ENCODE peak calls at places on chromosomes 4 and X, in six cellular contexts. Y, Z, X, M, G and J are unnamed samples.
A peak's percentile ranks its signal among the peaks of the same experiment; 100 is the strongest.

GRCh38 chr4:8125526-8126056 is 33.0 kb downstream of the ABLIM2 start:
- DNase-seq in Z (no peak), Y (no peak), M (no peak), G (no peak), X (no peak), J (no peak)

GRCh38 chr4:88985088-88985779 is 71.8 kb downstream of the FAM13A start:
- DNase-seq in G (no peak), X (no peak), Z (peak; percentile 21), Y (no peak), M (no peak), J (no peak)

GRCh38 chr4:144181386-144181785 is 40.9 kb upstream of the GYPA start:
- DNase-seq in Z (no peak), Y (no peak), G (no peak), X (no peak), M (no peak), J (no peak)

GRCh38 chrX:48498374-48498809 is 10.4 kb upstream of the PORCN start:
- DNase-seq in M (no peak), Z (no peak), X (no peak), G (no peak), Y (no peak), J (no peak)

GRCh38 chrX:126552313-126553022 is at the start of gene DCAF12L1:
- DNase-seq in M (no peak), G (no peak), Z (no peak), X (no peak), Y (no peak), J (no peak)

GRCh38 chrX:44882635-44883034 is 9.6 kb downstream of the KDM6A start:
- DNase-seq in M (no peak), G (no peak), X (no peak), Y (no peak), Z (no peak), J (no peak)

GRCh38 chrX:23935116-23935515 is 27.3 kb downstream of the CXorf58 start:
- DNase-seq in M (no peak), G (no peak), Y (no peak), X (no peak), Z (no peak), J (no peak)

GRCh38 chrX:41737065-41737464 is 13.1 kb downstream of the GPR82 start:
- DNase-seq in G (no peak), Z (no peak), M (no peak), X (no peak), Y (no peak), J (peak; percentile 60)

GRCh38 chrX:19909761-19910160 is 22.4 kb upstream of the SH3KBP1 start:
- DNase-seq in M (no peak), Y (no peak), X (no peak), G (no peak), Z (no peak), J (no peak)

GRCh38 chrX:135463937-135464336 is 42.2 kb downstream of the SMIM10L2A start:
- DNase-seq in X (peak; percentile 12), M (no peak), G (peak; percentile 11), Z (no peak), Y (no peak), J (no peak)

GRCh38 chrX:141759238-141759637 is 60.7 kb upstream of the SPANXD start:
- DNase-seq in G (no peak), X (no peak), Y (no peak), Z (no peak), M (no peak), J (no peak)

GRCh38 chr4:173489514-173489913 is 40.5 kb downstream of the HAND2 start:
- DNase-seq in M (no peak), G (no peak), Z (no peak), X (peak; percentile 60), Y (no peak), J (no peak)

GRCh38 chrX:152926923-152927322 is 29.1 kb downstream of the ZNF185 start:
- DNase-seq in X (no peak), Z (no peak), M (no peak), Y (no peak), G (no peak), J (no peak)

GRCh38 chrX:46666831-46667230 is 92.1 kb downstream of the SLC9A7 start:
- DNase-seq in X (no peak), Y (no peak), Z (no peak), G (no peak), M (no peak), J (no peak)

GRCh38 chr4:104507112-104507511 is 12.4 kb upstream of the CXXC4 start:
- DNase-seq in G (no peak), X (no peak), Z (no peak), M (no peak), Y (no peak), J (no peak)

GRCh38 chr4:104500452-104500851 is 5.8 kb upstream of the CXXC4 start:
- DNase-seq in M (no peak), X (no peak), Y (no peak), G (no peak), Z (no peak), J (no peak)

GRCh38 chr4:104501290-104501689 is 6.6 kb upstream of the CXXC4 start:
- DNase-seq in Y (no peak), M (no peak), Z (no peak), X (no peak), G (no peak), J (no peak)
- H3K27ac ChIP-seq in Y (no peak overlapping the region), M (no peak overlapping the region), Z (no peak overlapping the region), X (no peak overlapping the region), G (no peak overlapping the region), J (no peak overlapping the region)

GRCh38 chr4:128468485-128468989 is 180.9 kb upstream of the PGRMC2 start:
- DNase-seq in X (peak; percentile 71), Y (no peak), G (no peak), M (peak; percentile 56), Z (peak; percentile 32), J (no peak)
- H3K27ac ChIP-seq in X (no peak overlapping the region), Y (no peak overlapping the region), G (no peak overlapping the region), M (peak overlapping the region; percentile 13), Z (no peak overlapping the region), J (no peak overlapping the region)

GRCh38 chr4:98794565-98795205 is 134.2 kb downstream of the EIF4E start:
- DNase-seq in G (no peak), X (peak; percentile 60), Y (no peak), M (no peak), Z (peak; percentile 51), J (peak; percentile 16)
- H3K27ac ChIP-seq in G (no peak overlapping the region), X (peak overlapping the region; percentile 35), Y (no peak overlapping the region), M (no peak overlapping the region), Z (no peak overlapping the region), J (no peak overlapping the region)

DNA sequence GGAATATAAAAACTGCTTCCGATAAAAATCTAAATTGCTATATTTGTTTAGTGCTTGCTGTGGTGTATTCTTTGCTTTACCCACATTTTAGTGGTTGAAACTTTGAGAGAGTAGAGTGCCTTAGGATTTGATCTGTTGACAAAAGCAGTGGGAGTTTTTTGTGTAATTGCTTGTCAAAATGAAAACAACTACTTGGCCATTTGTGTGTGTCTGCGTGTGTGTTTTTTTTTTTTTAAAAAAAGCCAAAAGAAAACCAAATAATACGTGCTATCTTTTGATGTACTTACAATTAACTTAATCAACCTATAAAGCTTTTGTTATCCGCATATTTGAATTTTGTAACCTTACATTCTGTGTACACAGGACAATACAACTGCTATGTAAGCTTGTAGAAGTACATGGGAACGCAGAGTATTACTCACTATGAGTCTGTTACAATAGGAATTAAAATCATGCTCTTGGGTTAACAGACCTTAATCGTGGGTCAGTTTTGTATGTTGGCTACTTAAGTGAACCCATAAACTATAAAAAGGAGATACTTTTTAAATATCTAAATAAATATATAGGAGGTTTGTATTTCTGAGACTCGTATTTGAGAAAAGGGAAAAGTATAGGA is 353.5 kb downstream of the ARHGAP24 start:
- DNase-seq in G (no peak), Z (no peak), Y (no peak), M (no peak), X (no peak), J (no peak)
- H3K27ac ChIP-seq in G (no peak overlapping the region), Z (no peak overlapping the region), Y (no peak overlapping the region), M (no peak overlapping the region), X (no peak overlapping the region), J (no peak overlapping the region)

DNA sequence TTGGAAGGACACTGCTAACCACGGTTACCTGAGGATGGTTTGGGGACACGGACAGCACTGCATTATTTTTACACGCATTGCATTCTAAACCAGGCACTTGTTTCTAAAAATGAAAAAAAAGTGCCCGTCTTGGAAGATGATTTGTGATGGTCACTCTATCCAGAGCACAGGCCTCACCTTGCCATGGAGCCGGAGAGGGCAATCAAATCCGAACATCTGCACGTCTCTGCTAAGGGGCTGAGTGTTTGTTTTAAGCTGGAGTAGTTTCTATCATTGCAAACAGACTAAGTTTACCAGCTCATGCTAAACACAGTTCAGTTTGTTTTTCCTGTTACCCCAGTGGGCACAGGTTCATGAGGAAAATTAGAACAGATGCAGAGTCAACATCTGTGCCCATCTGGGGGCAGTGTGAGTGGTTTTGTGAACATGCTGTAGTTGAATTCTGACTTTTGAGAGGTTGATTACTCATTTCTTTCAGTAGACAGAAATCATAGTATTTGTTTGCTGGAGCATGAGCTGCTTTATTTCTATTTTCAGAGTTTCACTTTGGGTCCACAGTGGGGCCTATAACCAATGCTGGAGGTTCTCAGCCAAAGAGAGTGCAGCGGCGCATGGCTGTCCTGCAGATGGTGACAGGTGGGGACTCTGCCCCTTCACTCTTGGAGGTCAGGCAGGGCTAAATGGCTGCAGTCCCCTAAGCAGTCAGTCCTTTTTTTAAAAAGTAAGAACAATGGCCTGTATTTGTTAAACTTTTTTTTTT is 65.4 kb upstream of the ENPP6 start:
- DNase-seq in X (no peak), M (peak; percentile 2), Z (no peak), G (peak; percentile 88), Y (no peak), J (no peak)
- H3K27ac ChIP-seq in X (no peak overlapping the region), M (peak overlapping the region; percentile 35), Z (peak overlapping the region; percentile 84), G (peak overlapping the region; percentile 98), Y (no peak overlapping the region), J (peak overlapping the region; percentile 71)

GRCh38 chr4:153223418-153223792 is 19.2 kb downstream of the TRIM2 start:
- DNase-seq in M (no peak), Y (no peak), X (no peak), G (no peak), Z (peak; percentile 27), J (no peak)
- H3K27ac ChIP-seq in M (peak overlapping the region; percentile 87), Y (no peak overlapping the region), X (peak overlapping the region; percentile 92), G (no peak overlapping the region), Z (peak overlapping the region; percentile 96), J (no peak overlapping the region)

DNA sequence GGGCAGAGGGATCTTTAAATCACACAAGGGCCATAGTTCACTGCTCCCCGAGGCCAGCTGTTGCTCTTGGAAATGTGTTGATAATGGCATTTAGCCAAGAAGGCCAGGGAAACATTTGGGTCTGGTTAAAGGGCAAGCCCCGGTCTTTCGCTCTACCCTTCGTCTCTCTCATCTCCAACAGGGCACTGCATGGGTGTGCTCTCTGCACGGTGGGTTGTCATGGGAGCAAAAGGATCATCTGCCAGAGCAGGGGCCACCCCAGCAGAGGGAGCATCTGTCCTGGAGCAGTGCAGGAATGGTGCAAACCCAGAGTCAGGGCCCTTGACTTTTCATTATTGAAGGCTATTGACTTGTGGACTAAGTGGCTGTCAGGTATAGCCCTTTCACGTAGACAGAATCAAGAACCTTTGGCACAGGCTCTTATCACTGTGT is 22.7 kb upstream of the PGRMC2 start:
- DNase-seq in X (no peak), M (no peak), G (no peak), Y (no peak), Z (no peak), J (no peak)
- H3K27ac ChIP-seq in X (no peak overlapping the region), M (no peak overlapping the region), G (no peak overlapping the region), Y (no peak overlapping the region), Z (no peak overlapping the region), J (no peak overlapping the region)